ENCODE peak calls at places on chromosome 12, in four cellular contexts. D, N, B and X are unnamed samples.

GRCh38 chr12:5452569-5452968 is 20.7 kb downstream of the NTF3 start:
- DNase-seq in N (no peak), D (no peak), B (no peak), X (no peak)

GRCh38 chr12:12901158-12901791 is 9.9 kb downstream of the GPRC5A start:
- DNase-seq in D (no peak), N (no peak), B (no peak), X (no peak)

GRCh38 chr12:59695379-59695778 is 99.5 kb downstream of the SLC16A7 start:
- DNase-seq in D (no peak), B (no peak), N (no peak), X (no peak)

GRCh38 chr12:114439833-114440449 is 34.0 kb upstream of the TBX5 start:
- DNase-seq in D (no peak), B (no peak), N (no peak), X (no peak)

GRCh38 chr12:74259199-74259598 is 278.4 kb upstream of the ATXN7L3B start:
- DNase-seq in N (no peak), B (no peak), D (no peak), X (no peak)

GRCh38 chr12:1835178-1836131 is 15.1 kb downstream of the LRTM2 start:
- DNase-seq in D (no peak), B (no peak), N (no peak), X (no peak)

GRCh38 chr12:26953447-26953846 is 15.2 kb downstream of the FGFR1OP2 start:
- DNase-seq in D (no peak), B (no peak), N (no peak), X (no peak)

GRCh38 chr12:6821674-6822433 is at the start of gene GPR162:
- DNase-seq in D (no peak), B (no peak), N (peak), X (no peak)

GRCh38 chr12:52214421-52214802 is 18.6 kb upstream of the KRT7 start:
- DNase-seq in N (no peak), B (no peak), D (no peak), X (no peak)

DNA sequence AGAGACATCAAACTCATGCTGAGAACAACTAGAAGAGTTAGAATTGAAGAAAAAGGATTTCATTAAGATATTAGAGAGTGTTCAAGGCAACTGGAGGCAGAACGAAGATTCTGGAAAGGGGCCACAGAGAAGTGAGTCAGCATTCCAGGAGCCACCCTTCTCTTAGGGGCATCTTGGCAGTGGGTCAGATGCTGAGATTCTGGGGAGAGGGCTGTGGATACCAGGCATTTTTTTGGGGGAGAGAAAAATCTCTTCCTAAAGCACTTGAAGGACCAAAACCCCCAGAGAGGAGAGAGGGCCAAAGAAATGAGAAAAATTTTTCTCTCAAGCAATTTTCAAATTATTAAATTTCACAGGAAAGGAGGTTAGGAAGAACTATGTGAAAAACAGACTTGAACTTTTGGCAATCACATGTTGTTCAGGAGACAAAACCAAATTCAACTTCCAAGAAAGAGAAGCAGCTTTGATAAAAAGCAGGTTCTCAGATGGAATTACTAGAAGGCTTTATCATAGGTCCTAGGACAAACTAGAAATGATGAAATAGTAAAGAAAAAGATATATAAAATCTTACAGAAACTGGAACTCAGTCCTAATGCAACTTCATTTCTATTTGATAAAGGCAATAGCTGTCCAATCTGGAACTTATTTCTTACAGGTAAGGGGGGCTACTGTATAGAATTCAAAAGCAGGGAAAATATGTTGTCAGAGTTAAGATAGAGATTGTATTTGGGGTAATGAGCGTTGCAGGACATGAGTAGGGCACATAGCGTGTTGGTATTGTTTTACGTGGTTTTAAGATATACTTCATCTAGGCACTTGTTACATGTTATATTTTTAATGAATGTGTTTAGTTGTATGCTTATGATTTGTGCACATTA is 1.1 kb upstream of the CLEC2D start:
- DNase-seq in N (no peak), D (no peak), B (no peak), X (peak)
- H3K4me3 ChIP-seq in N (no peak), D (no peak), B (no peak), X (no peak)

GRCh38 chr12:39372929-39373328 is 70.0 kb downstream of the KIF21A start:
- DNase-seq in D (no peak), N (no peak), B (no peak), X (no peak)

GRCh38 chr12:39380090-39380489 is 62.8 kb downstream of the KIF21A start:
- DNase-seq in B (no peak), N (no peak), D (no peak), X (no peak)

GRCh38 chr12:39383064-39383552 is 59.8 kb downstream of the KIF21A start:
- DNase-seq in D (no peak), B (no peak), N (no peak), X (no peak)

GRCh38 chr12:39375206-39375808 is 67.6 kb downstream of the KIF21A start:
- DNase-seq in N (no peak), D (peak), B (no peak), X (peak)

DNA sequence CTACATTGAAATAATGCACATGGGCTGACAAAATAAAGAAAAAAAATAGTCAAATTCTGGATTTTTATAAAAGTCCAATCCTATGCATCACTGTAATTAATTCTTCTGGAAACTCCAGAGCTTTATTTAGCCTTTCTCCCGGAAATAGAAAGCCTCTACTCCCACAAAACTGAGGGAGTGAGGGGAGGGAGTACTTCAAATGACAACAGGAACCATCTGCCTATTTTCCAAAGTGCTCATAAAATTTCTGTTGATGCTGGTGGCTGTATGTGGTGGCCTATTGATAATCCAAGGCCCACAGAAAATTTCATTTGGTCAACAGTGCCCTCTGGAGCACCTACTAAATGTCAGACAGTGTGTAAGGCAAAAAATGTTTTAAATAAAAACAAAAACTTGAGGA is 64.6 kb downstream of the KIF21A start:
- DNase-seq in D (no peak), B (no peak), N (no peak), X (no peak)
- TF ChIP-seq CTCF in D (no peak), B (no peak), N (no peak), X (no peak)

DNA sequence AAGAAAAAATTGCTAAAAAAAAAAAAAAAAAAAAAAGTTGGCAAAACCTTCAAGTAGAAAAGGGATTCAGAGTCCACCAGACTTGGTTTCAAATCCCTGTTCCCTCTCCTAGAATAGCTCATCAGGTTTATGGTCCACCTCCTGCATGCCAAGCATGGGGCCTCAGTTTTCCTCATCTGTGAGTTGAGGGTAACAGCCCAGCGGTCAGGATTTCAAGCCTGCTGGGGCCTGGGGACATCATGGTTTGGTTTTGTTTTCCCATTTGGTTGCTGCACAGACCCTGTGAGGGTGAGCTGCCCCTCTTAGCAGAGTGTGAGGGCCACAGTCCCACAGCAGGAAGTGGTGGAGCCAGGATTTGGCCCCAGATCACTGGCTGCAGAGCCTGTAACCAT is 12.5 kb downstream of the FAM222A start:
- DNase-seq in D (no peak), B (no peak), N (no peak), X (no peak)
- H3K4me3 ChIP-seq in D (no peak), B (no peak), N (no peak), X (no peak)

GRCh38 chr12:98939350-98939749 is 294.3 kb downstream of the APAF1 start:
- DNase-seq in B (peak), D (peak), N (no peak), X (peak)
- TF ChIP-seq CTCF in B (peak), D (peak), N (peak), X (peak)